ENCODE peak calls at places on chromosomes 13 and 19, in four cellular contexts. A is heart right ventricle, F is MM.1S, E is thyroid gland. P is an unnamed sample.
A peak's percentile ranks its signal among the peaks of the same experiment; 100 is the strongest.

GRCh38 chr13:98869408-98870090 is 108.3 kb downstream of the DOCK9 start:
- DNase-seq in A (peak; percentile 41), F (no peak), E (peak; percentile 74), P (peak; percentile 28)

GRCh38 chr13:82758056-82758455 is 1124.2 kb downstream of the SLITRK1 start:
- DNase-seq in A (no peak), F (no peak), E (no peak), P (no peak)

GRCh38 chr19:5992756-5993155 is 14.8 kb upstream of the RANBP3 start:
- DNase-seq in A (no peak), F (no peak), E (no peak), P (no peak)

GRCh38 chr13:46721054-46721453 is 75.9 kb downstream of the ESD start:
- DNase-seq in A (peak; percentile 53), F (peak; percentile 8), E (peak; percentile 53), P (peak; percentile 19)

GRCh38 chr13:98959299-98959698 is 18.6 kb downstream of the DOCK9 start:
- DNase-seq in A (no peak), F (no peak), E (no peak), P (no peak)

GRCh38 chr13:24709186-24709913 is 29.1 kb downstream of the ATP12A start:
- DNase-seq in A (no peak), F (peak; percentile 36), E (no peak), P (no peak)

GRCh38 chr13:108987488-108987887 is 358.1 kb downstream of the MYO16 start:
- DNase-seq in A (no peak), F (no peak), E (no peak), P (no peak)

GRCh38 chr13:93984070-93984469 is 495.4 kb downstream of the DCT start:
- DNase-seq in A (no peak), F (no peak), E (no peak), P (no peak)

GRCh38 chr13:59034198-59034597 is 1129.5 kb downstream of the DIAPH3 start:
- DNase-seq in A (no peak), F (no peak), E (no peak), P (no peak)

GRCh38 chr13:110129076-110129475 is 177.9 kb downstream of the COL4A1 start:
- DNase-seq in A (no peak), F (no peak), E (no peak), P (no peak)

GRCh38 chr19:495440-496332 is 600 bp upstream of the MADCAM1 start:
- DNase-seq in A (no peak), F (no peak), E (no peak), P (no peak)

GRCh38 chr19:42284066-42284501 is 15.0 kb downstream of the CIC start:
- DNase-seq in A (peak; percentile 78), F (peak; percentile 84), E (peak; percentile 79), P (peak; percentile 84)

GRCh38 chr13:99606322-99607089 is 105.2 kb downstream of the TM9SF2 start:
- DNase-seq in A (peak; percentile 94), F (peak; percentile 87), E (peak; percentile 81), P (peak; percentile 91)

GRCh38 chr13:109859216-109859835 is 72.9 kb upstream of the IRS2 start:
- DNase-seq in A (peak; percentile 24), F (no peak), E (no peak), P (no peak)

GRCh38 chr19:30428281-30428680 is 56.1 kb downstream of the ZNF536 start:
- DNase-seq in A (no peak), F (no peak), E (no peak), P (no peak)

GRCh38 chr19:32652893-32653625 is 21.9 kb downstream of the ANKRD27 start:
- DNase-seq in A (peak; percentile 80), F (no peak), E (peak; percentile 99), P (peak; percentile 81)

GRCh38 chr13:108060111-108060510 is 155.2 kb downstream of the LIG4 start:
- DNase-seq in A (no peak), F (no peak), E (no peak), P (no peak)

GRCh38 chr13:80214521-80214941 is 126.4 kb downstream of the SPRY2 start:
- DNase-seq in A (no peak), F (no peak), E (no peak), P (no peak)

GRCh38 chr13:85632526-85633215 is 166.5 kb downstream of the SLITRK6 start:
- DNase-seq in A (no peak), F (no peak), E (no peak), P (no peak)

GRCh38 chr13:77353980-77354379 is 27.1 kb upstream of the MYCBP2 start:
- DNase-seq in A (no peak), F (no peak), E (no peak), P (no peak)

GRCh38 chr19:4376245-4376990 is 23.9 kb downstream of the SH3GL1 start:
- DNase-seq in A (no peak), F (no peak), E (no peak), P (no peak)

GRCh38 chr13:110538632-110539031 is 22.9 kb downstream of the RAB20 start:
- DNase-seq in A (peak; percentile 87), F (no peak), E (peak; percentile 45), P (peak; percentile 72)

GRCh38 chr13:27496851-27497250 is 46.5 kb upstream of the MTIF3 start:
- DNase-seq in A (no peak), F (no peak), E (no peak), P (no peak)

GRCh38 chr13:76385606-76386005 is 500.6 kb downstream of the KCTD12 start:
- DNase-seq in A (no peak), F (no peak), E (no peak), P (no peak)

GRCh38 chr13:111893607-111894443 is 173.1 kb upstream of the SOX1 start:
- DNase-seq in A (no peak), F (no peak), E (no peak), P (no peak)

GRCh38 chr19:1775951-1776605 is 22.8 kb downstream of the ONECUT3 start:
- DNase-seq in A (no peak), F (no peak), E (no peak), P (no peak)
- H3K27me3 ChIP-seq in A (peaks cover 84% of the 10 kb centered on the region), F (peaks cover 88% of the 10 kb centered on the region), E (peaks cover 36% of the 10 kb centered on the region), P (peaks cover 97% of the 10 kb centered on the region)

DNA sequence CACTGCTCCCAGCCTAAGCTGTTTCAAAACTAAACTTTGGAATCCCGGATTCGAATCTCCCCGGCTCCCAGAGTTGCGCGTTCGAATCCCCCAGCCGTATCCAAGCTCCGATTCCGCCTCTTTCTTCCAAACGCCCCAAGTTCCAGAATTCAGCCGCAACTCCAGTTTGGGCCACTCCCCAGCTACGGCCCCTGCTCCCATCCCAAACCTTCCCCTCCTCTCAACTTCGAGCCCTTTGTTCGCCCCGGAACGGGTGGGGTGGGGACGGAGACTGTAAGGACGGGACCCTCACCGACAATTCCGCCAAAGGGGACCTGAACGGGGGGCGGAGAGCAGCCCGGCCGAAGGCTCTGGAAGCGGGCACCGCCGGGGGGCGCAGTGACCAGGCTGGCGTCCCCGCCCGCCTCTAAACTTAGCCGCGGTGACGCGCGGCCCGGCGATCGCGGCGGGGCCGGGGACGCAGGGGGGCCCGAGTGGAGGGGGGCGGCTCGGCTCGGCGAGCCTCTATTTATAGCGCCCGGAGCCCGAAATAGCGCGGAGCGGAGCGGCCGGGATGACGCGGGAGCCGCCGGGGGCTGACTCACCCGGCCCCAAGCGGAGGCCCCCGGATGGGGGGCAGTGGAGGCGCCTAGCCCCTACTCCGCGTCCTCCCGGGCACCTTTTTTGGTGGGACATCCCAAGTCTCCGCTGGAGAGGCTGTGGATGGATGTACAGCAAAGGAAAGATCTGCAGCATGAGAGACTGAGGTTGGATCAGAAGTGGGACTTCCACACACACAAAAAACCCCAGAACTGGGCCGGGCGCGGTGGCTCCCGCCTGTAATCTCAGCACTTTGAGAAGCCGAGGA is 4.9 kb upstream of the ERCC1 start:
- DNase-seq in A (peak; percentile 76), F (no peak), E (peak; percentile 23), P (peak; percentile 70)
- TF ChIP-seq CTCF in A (peak; percentile 69), F (peak; percentile 34), E (peak; percentile 10), P (peak; percentile 57)

GRCh38 chr13:21909331-21909730 is 238.5 kb downstream of the FGF9 start:
- DNase-seq in A (no peak), F (no peak), E (no peak), P (no peak)
- H3K27me3 ChIP-seq in A (no peaks in the 10 kb centered on the region), F (no peaks in the 10 kb centered on the region), E (no peaks in the 10 kb centered on the region), P (peaks cover 12% of the 10 kb centered on the region)

GRCh38 chr19:35669974-35670373 is 3.7 kb downstream of the UPK1A start:
- DNase-seq in A (no peak), F (no peak), E (no peak), P (no peak)
- TF ChIP-seq CTCF in A (no peak), F (no peak), E (no peak), P (no peak)

DNA sequence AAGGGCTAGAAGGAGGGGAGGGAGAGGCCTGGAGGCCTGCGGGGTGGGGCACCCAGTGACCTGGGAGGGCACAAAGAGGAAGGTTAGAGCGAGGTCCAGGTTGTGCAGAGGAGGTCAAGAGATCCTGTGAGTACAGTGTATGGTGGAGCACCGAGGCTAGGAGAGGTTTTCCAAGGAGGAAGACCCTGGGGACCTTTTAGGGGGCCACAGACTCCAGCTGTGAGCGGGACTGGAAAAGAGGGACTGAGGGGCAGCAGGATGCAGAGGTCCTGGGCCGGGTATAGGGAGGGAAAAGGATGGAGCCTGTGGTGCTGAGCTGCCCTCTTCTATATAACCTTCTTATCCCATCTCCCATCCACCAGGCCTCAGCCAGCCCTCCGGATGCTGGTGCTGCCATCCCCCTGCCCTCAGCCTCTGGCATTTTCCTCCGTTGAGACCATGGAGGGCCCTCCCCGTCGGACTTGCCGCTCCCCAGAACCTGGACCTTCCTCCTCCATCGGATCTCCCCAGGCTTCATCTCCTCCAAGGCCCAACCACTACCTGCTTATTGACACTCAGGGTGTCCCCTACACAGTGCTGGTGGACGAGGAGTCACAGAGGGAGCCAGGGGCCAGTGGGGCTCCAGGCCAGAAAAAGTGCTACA is 863 bp downstream of the ZNF581 start:
- DNase-seq in A (no peak), F (no peak), E (no peak), P (no peak)
- H3K27me3 ChIP-seq in A (no peaks in the 10 kb centered on the region), F (no peaks in the 10 kb centered on the region), E (no peaks in the 10 kb centered on the region), P (no peaks in the 10 kb centered on the region)

GRCh38 chr19:35721374-35721773 is 3.6 kb downstream of the KMT2B start:
- DNase-seq in A (no peak), F (no peak), E (no peak), P (no peak)
- TF ChIP-seq CTCF in A (no peak), F (no peak), E (no peak), P (no peak)

GRCh38 chr13:50132937-50133276 is 117.7 kb downstream of the KCNRG start:
- DNase-seq in A (no peak), F (no peak), E (no peak), P (no peak)

GRCh38 chr13:50130686-50131051 is 115.4 kb downstream of the KCNRG start:
- DNase-seq in A (peak; percentile 36), F (peak; percentile 17), E (no peak), P (peak; percentile 38)

GRCh38 chr13:50131998-50132936 is 117.0 kb downstream of the KCNRG start:
- DNase-seq in A (no peak), F (no peak), E (no peak), P (no peak)

GRCh38 chr13:50136678-50137077 is 121.4 kb downstream of the KCNRG start:
- DNase-seq in A (no peak), F (no peak), E (no peak), P (no peak)

DNA sequence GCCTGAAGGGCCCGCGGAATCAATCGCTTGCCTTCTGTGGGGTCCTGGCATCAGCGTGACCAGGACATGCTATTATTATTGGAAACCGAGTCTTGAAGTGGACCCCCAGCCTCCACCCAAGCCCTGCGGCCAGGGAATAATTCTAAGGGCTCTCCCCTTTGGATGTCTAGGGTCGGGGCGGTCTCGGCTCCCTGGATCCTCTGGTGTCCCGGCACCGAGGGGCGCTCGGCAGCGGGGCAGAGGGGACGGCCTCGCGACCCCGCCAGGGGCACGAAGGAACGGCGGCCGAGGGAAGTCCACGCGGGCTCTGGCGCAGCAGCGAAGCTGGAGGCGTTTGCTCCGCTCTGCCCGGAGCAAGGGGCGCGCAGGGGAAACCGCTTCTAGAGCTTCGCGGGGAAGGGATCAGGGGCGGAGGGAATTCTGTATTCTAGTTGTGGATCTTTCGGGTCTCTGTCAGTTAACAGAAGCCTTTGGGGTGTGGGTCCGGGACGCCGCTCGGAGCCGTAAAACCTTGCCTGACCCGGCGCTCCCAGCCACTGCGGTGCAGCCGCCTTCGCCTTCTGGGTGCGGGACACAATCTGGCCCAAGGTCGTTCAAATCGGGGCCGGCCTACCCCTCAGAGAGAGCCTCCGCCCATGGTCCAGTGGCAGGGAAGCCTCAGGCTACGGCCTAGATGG is 118.2 kb downstream of the KCNRG start:
- DNase-seq in A (no peak), F (no peak), E (no peak), P (no peak)
- H3K27me3 ChIP-seq in A (peaks cover 3% of the 10 kb centered on the region), F (peaks cover 16% of the 10 kb centered on the region), E (peaks cover 37% of the 10 kb centered on the region), P (peaks cover 54% of the 10 kb centered on the region)